ENCODE peak calls at places on chromosomes 13 and 19, in eight cellular contexts. One of them, this sample, is unnamed.

GRCh38 chr19:55632463-55632834 is 8.1 kb upstream of the ZNF784 start:
- DNase-seq in IMR-90: peak; percentile 96
- DNase-seq in PC-9: peak; percentile 89
- DNase-seq in stomach: peak; percentile 95
- DNase-seq in tibial nerve: peak; percentile 91
- DNase-seq in body of pancreas: peak; percentile 97
- DNase-seq in lower lobe of right lung: peak; percentile 68
- DNase-seq in aorta: no peak
- DNase-seq in this sample: no peak

GRCh38 chr19:17513801-17514200 is 2.4 kb downstream of the PGLS start:
- DNase-seq in IMR-90: no peak
- DNase-seq in PC-9: peak; percentile 78
- DNase-seq in stomach: no peak
- DNase-seq in tibial nerve: no peak
- DNase-seq in body of pancreas: no peak
- DNase-seq in lower lobe of right lung: no peak
- DNase-seq in aorta: no peak
- DNase-seq in this sample: no peak

GRCh38 chr13:33490461-33491327 is 205.1 kb upstream of the STARD13 start:
- DNase-seq in IMR-90: no peak
- DNase-seq in PC-9: no peak
- DNase-seq in stomach: no peak
- DNase-seq in tibial nerve: no peak
- DNase-seq in body of pancreas: no peak
- DNase-seq in lower lobe of right lung: no peak
- DNase-seq in aorta: peak; percentile 69
- DNase-seq in this sample: no peak

GRCh38 chr19:38024991-38025716 is 118.1 kb downstream of the SIPA1L3 start:
- DNase-seq in IMR-90: no peak
- DNase-seq in PC-9: no peak
- DNase-seq in stomach: no peak
- DNase-seq in tibial nerve: no peak
- DNase-seq in body of pancreas: no peak
- DNase-seq in lower lobe of right lung: no peak
- DNase-seq in aorta: no peak
- DNase-seq in this sample: no peak

GRCh38 chr19:55014714-55015113 is 23.4 kb downstream of the GP6 start:
- DNase-seq in IMR-90: no peak
- DNase-seq in PC-9: no peak
- DNase-seq in stomach: no peak
- DNase-seq in tibial nerve: no peak
- DNase-seq in body of pancreas: no peak
- DNase-seq in lower lobe of right lung: no peak
- DNase-seq in aorta: no peak
- DNase-seq in this sample: peak; percentile 64

GRCh38 chr19:30064021-30064699 is 122.1 kb downstream of the URI1 start:
- DNase-seq in IMR-90: no peak
- DNase-seq in PC-9: no peak
- DNase-seq in stomach: no peak
- DNase-seq in tibial nerve: no peak
- DNase-seq in body of pancreas: no peak
- DNase-seq in lower lobe of right lung: peak; percentile 29
- DNase-seq in aorta: no peak
- DNase-seq in this sample: no peak

GRCh38 chr19:29605653-29606419 is at the start of gene POP4:
- DNase-seq in IMR-90: peak; percentile 94
- DNase-seq in PC-9: peak; percentile 85
- DNase-seq in stomach: peak; percentile 98
- DNase-seq in tibial nerve: peak; percentile 96
- DNase-seq in body of pancreas: peak; percentile 98
- DNase-seq in lower lobe of right lung: peak; percentile 99
- DNase-seq in aorta: peak; percentile 100
- DNase-seq in this sample: peak; percentile 98

GRCh38 chr13:22801402-22802003 is 379.3 kb upstream of the SGCG start:
- DNase-seq in IMR-90: peak; percentile 5
- DNase-seq in PC-9: no peak
- DNase-seq in stomach: no peak
- DNase-seq in tibial nerve: no peak
- DNase-seq in body of pancreas: no peak
- DNase-seq in lower lobe of right lung: no peak
- DNase-seq in aorta: no peak
- DNase-seq in this sample: no peak

GRCh38 chr13:30898721-30899188 is 7.3 kb upstream of the MEDAG start:
- DNase-seq in IMR-90: peak; percentile 98
- DNase-seq in PC-9: no peak
- DNase-seq in stomach: no peak
- DNase-seq in tibial nerve: peak; percentile 31
- DNase-seq in body of pancreas: no peak
- DNase-seq in lower lobe of right lung: no peak
- DNase-seq in aorta: peak; percentile 79
- DNase-seq in this sample: no peak

GRCh38 chr13:105466376-105466775 is 1069.1 kb downstream of the EFNB2 start:
- DNase-seq in IMR-90: no peak
- DNase-seq in PC-9: no peak
- DNase-seq in stomach: no peak
- DNase-seq in tibial nerve: no peak
- DNase-seq in body of pancreas: no peak
- DNase-seq in lower lobe of right lung: no peak
- DNase-seq in aorta: no peak
- DNase-seq in this sample: no peak

GRCh38 chr19:46030861-46031550 is 8.2 kb upstream of the PGLYRP1 start:
- DNase-seq in IMR-90: no peak
- DNase-seq in PC-9: no peak
- DNase-seq in stomach: no peak
- DNase-seq in tibial nerve: no peak
- DNase-seq in body of pancreas: no peak
- DNase-seq in lower lobe of right lung: no peak
- DNase-seq in aorta: no peak
- DNase-seq in this sample: no peak

GRCh38 chr19:27741236-27741635 is 1471.7 kb downstream of the UQCRFS1 start:
- DNase-seq in IMR-90: no peak
- DNase-seq in PC-9: no peak
- DNase-seq in stomach: peak; percentile 9
- DNase-seq in tibial nerve: no peak
- DNase-seq in body of pancreas: no peak
- DNase-seq in lower lobe of right lung: no peak
- DNase-seq in aorta: no peak
- DNase-seq in this sample: peak; percentile 9

GRCh38 chr19:27744926-27745844 is 1467.8 kb downstream of the UQCRFS1 start:
- DNase-seq in IMR-90: no peak
- DNase-seq in PC-9: no peak
- DNase-seq in stomach: peak; percentile 2
- DNase-seq in tibial nerve: no peak
- DNase-seq in body of pancreas: no peak
- DNase-seq in lower lobe of right lung: no peak
- DNase-seq in aorta: no peak
- DNase-seq in this sample: peak; percentile 17

GRCh38 chr19:27740396-27740795 is 1472.6 kb downstream of the UQCRFS1 start:
- DNase-seq in IMR-90: no peak
- DNase-seq in PC-9: no peak
- DNase-seq in stomach: peak; percentile 15
- DNase-seq in tibial nerve: no peak
- DNase-seq in body of pancreas: no peak
- DNase-seq in lower lobe of right lung: no peak
- DNase-seq in aorta: no peak
- DNase-seq in this sample: peak; percentile 17

GRCh38 chr19:27738569-27739193 is 1474.3 kb downstream of the UQCRFS1 start:
- DNase-seq in IMR-90: no peak
- DNase-seq in PC-9: peak; percentile 49
- DNase-seq in stomach: no peak
- DNase-seq in tibial nerve: no peak
- DNase-seq in body of pancreas: no peak
- DNase-seq in lower lobe of right lung: no peak
- DNase-seq in aorta: no peak
- DNase-seq in this sample: no peak

DNA sequence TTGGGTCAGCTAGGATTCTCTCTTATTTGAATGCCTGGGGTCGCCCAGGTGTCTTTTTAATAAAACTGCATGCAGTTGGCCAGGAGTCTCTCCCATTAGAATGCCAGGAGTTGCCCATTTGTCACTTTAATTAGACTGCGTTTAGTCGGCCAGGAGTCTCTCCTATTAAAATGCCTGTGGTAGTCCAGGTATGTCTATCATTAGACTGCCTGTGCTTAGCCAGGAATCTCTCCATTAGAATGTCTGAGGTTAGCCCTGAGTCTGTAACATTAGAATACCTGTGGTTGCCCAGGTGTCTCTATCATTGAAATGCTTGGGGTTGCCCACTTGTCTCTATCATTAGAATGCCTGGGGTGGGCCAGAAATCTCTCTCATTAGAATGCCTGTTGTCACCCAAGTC is 1470.9 kb downstream of the UQCRFS1 start:
- DNase-seq in IMR-90: no peak
- DNase-seq in PC-9: no peak
- DNase-seq in stomach: no peak
- DNase-seq in tibial nerve: no peak
- DNase-seq in body of pancreas: no peak
- DNase-seq in lower lobe of right lung: no peak
- DNase-seq in aorta: no peak
- DNase-seq in this sample: no peak
- H3K4me1 ChIP-seq in IMR-90: peaks cover 2% of the 10 kb centered on the region
- H3K4me1 ChIP-seq in PC-9: no peaks in the 10 kb centered on the region
- H3K4me1 ChIP-seq in stomach: peaks cover 3% of the 10 kb centered on the region
- H3K4me1 ChIP-seq in tibial nerve: peaks cover under 1% of the 10 kb centered on the region
- H3K4me1 ChIP-seq in body of pancreas: no peaks in the 10 kb centered on the region
- H3K4me1 ChIP-seq in lower lobe of right lung: peaks cover 6% of the 10 kb centered on the region
- H3K4me1 ChIP-seq in aorta: no peaks in the 10 kb centered on the region
- H3K4me1 ChIP-seq in this sample: no peaks in the 10 kb centered on the region

DNA sequence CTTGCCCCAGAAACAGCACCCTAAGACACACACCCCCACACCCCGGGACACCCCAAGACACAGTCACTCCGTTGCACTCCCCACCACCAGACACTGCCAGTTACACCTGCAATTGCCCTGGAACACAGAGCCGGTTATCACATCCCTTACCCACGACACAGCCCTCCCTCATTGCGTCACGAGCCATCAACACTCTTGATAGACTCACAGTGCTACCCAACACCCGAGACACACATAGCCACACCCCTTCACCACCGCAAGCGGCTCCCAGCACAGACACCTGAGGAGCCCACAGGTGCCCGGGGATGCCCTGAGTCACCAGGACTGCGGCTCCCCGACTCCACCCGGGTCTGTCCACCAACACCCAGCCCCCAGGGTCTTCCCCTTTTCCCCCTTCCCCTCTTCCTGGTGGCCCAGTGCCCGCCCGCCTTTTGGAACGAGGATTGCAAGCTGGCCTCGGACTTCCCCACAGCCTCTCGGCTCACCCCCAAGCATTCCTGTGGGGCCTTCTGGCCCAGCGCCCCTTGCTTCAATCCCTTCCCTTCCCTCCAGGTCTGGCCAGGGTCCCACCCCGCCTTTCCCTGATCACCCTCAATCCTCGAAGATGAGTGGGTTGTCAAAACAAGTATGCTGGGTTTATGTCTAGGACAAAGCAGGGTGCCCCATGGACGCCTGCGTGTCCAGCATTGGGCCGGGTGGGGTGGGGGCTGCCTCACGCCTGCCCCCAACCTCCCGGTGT is 1.7 kb upstream of the PTGER1 start:
- DNase-seq in IMR-90: peak; percentile 88
- DNase-seq in PC-9: peak; percentile 92
- DNase-seq in stomach: peak; percentile 51
- DNase-seq in tibial nerve: no peak
- DNase-seq in body of pancreas: no peak
- DNase-seq in lower lobe of right lung: no peak
- DNase-seq in aorta: peak; percentile 78
- DNase-seq in this sample: no peak
- H3K4me1 ChIP-seq in IMR-90: peaks cover 37% of the 10 kb centered on the region
- H3K4me1 ChIP-seq in PC-9: peaks cover 30% of the 10 kb centered on the region
- H3K4me1 ChIP-seq in stomach: peaks cover 59% of the 10 kb centered on the region
- H3K4me1 ChIP-seq in tibial nerve: peaks cover 31% of the 10 kb centered on the region
- H3K4me1 ChIP-seq in body of pancreas: peaks cover 37% of the 10 kb centered on the region
- H3K4me1 ChIP-seq in lower lobe of right lung: peaks cover 42% of the 10 kb centered on the region
- H3K4me1 ChIP-seq in aorta: no peaks in the 10 kb centered on the region
- H3K4me1 ChIP-seq in this sample: peaks cover 19% of the 10 kb centered on the region

DNA sequence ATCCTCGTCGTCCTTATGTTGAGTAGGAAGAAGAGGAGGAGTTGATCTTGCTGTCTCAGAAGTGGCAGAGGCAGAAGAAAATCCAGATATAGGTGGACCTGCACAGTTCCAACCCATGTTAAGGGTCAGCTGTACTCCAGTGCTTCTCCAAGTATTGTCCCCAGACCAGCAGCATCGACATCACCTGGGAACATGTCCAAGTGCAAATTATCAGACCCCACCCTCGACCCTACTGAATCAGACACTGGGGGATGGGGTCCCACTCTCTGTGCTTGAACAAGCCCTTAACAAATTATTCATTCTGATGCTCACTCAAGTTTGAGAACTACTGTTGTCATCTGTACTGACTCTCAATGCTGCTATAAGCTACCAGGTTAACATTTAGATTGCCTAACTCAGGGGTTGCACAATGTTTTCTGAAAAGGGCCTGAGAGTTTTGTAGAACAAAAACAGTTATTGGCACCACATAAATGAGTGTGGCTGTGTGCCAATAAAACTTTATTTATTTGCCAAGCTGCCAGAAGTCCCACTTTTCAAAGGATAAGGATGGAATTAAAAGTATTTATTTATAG is 226.7 kb upstream of the IPO5 start:
- DNase-seq in IMR-90: no peak
- DNase-seq in PC-9: no peak
- DNase-seq in stomach: no peak
- DNase-seq in tibial nerve: no peak
- DNase-seq in body of pancreas: no peak
- DNase-seq in lower lobe of right lung: no peak
- DNase-seq in aorta: no peak
- DNase-seq in this sample: no peak
- H3K4me1 ChIP-seq in IMR-90: no peaks in the 10 kb centered on the region
- H3K4me1 ChIP-seq in PC-9: no peaks in the 10 kb centered on the region
- H3K4me1 ChIP-seq in stomach: no peaks in the 10 kb centered on the region
- H3K4me1 ChIP-seq in tibial nerve: no peaks in the 10 kb centered on the region
- H3K4me1 ChIP-seq in body of pancreas: peaks cover 3% of the 10 kb centered on the region
- H3K4me1 ChIP-seq in lower lobe of right lung: peaks cover 7% of the 10 kb centered on the region
- H3K4me1 ChIP-seq in aorta: peaks cover 7% of the 10 kb centered on the region
- H3K4me1 ChIP-seq in this sample: no peaks in the 10 kb centered on the region

GRCh38 chr19:1153891-1154730 is 20.0 kb downstream of the SBNO2 start:
- DNase-seq in IMR-90: no peak
- DNase-seq in PC-9: no peak
- DNase-seq in stomach: no peak
- DNase-seq in tibial nerve: no peak
- DNase-seq in body of pancreas: no peak
- DNase-seq in lower lobe of right lung: no peak
- DNase-seq in aorta: no peak
- DNase-seq in this sample: no peak
- H3K4me1 ChIP-seq in IMR-90: peaks cover 18% of the 10 kb centered on the region
- H3K4me1 ChIP-seq in PC-9: peaks cover 19% of the 10 kb centered on the region
- H3K4me1 ChIP-seq in stomach: peaks cover 27% of the 10 kb centered on the region
- H3K4me1 ChIP-seq in tibial nerve: peaks cover 23% of the 10 kb centered on the region
- H3K4me1 ChIP-seq in body of pancreas: peaks cover 27% of the 10 kb centered on the region
- H3K4me1 ChIP-seq in lower lobe of right lung: peaks cover 75% of the 10 kb centered on the region
- H3K4me1 ChIP-seq in aorta: no peaks in the 10 kb centered on the region
- H3K4me1 ChIP-seq in this sample: no peaks in the 10 kb centered on the region

This sample was measured in right lobe of liver.